ENCODE peak calls at places on chromosome 16, in ten cellular contexts. One of them, this sample, is unnamed.

GRCh38 chr16:25014500-25015147 is 545 bp downstream of the ARHGAP17 start:
- DNase-seq in IMR-90: peak; percentile 48
- DNase-seq in sigmoid colon: peak; percentile 77
- DNase-seq in prostate gland: peak; percentile 33
- DNase-seq in osteoblast: peak; percentile 54
- DNase-seq in A549: peak; percentile 47
- DNase-seq in CD4-positive, alpha-beta T cell: peak; percentile 37
- DNase-seq in HL-60: peak; percentile 23
- DNase-seq in endothelial cell of umbilical vein: peak; percentile 59
- DNase-seq in neuronal stem cell: peak; percentile 46
- DNase-seq in this sample: peak; percentile 76

GRCh38 chr16:10619271-10619849 is 39.0 kb upstream of the EMP2 start:
- DNase-seq in IMR-90: no peak
- DNase-seq in sigmoid colon: peak; percentile 69
- DNase-seq in prostate gland: peak; percentile 21
- DNase-seq in osteoblast: peak; percentile 72
- DNase-seq in A549: no peak
- DNase-seq in CD4-positive, alpha-beta T cell: no peak
- DNase-seq in HL-60: no peak
- DNase-seq in endothelial cell of umbilical vein: no peak
- DNase-seq in neuronal stem cell: no peak
- DNase-seq in this sample: peak; percentile 85

GRCh38 chr16:81593481-81593880 is 148.9 kb downstream of the CMIP start:
- DNase-seq in IMR-90: no peak
- DNase-seq in sigmoid colon: no peak
- DNase-seq in prostate gland: no peak
- DNase-seq in osteoblast: no peak
- DNase-seq in A549: no peak
- DNase-seq in CD4-positive, alpha-beta T cell: no peak
- DNase-seq in HL-60: no peak
- DNase-seq in endothelial cell of umbilical vein: no peak
- DNase-seq in neuronal stem cell: no peak
- DNase-seq in this sample: no peak

GRCh38 chr16:88941051-88941932 is 35.7 kb downstream of the CBFA2T3 start:
- DNase-seq in IMR-90: no peak
- DNase-seq in sigmoid colon: no peak
- DNase-seq in prostate gland: no peak
- DNase-seq in osteoblast: no peak
- DNase-seq in A549: no peak
- DNase-seq in CD4-positive, alpha-beta T cell: no peak
- DNase-seq in HL-60: no peak
- DNase-seq in endothelial cell of umbilical vein: no peak
- DNase-seq in neuronal stem cell: no peak
- DNase-seq in this sample: no peak

GRCh38 chr16:84138824-84139627 is 6.0 kb downstream of the HSDL1 start:
- DNase-seq in IMR-90: peak; percentile 52
- DNase-seq in sigmoid colon: no peak
- DNase-seq in prostate gland: peak; percentile 19
- DNase-seq in osteoblast: no peak
- DNase-seq in A549: no peak
- DNase-seq in CD4-positive, alpha-beta T cell: no peak
- DNase-seq in HL-60: no peak
- DNase-seq in endothelial cell of umbilical vein: no peak
- DNase-seq in neuronal stem cell: no peak
- DNase-seq in this sample: no peak

GRCh38 chr16:50208460-50208931 is 55.4 kb downstream of the TENT4B start:
- DNase-seq in IMR-90: peak; percentile 73
- DNase-seq in sigmoid colon: no peak
- DNase-seq in prostate gland: no peak
- DNase-seq in osteoblast: peak; percentile 19
- DNase-seq in A549: no peak
- DNase-seq in CD4-positive, alpha-beta T cell: no peak
- DNase-seq in HL-60: no peak
- DNase-seq in endothelial cell of umbilical vein: peak; percentile 85
- DNase-seq in neuronal stem cell: no peak
- DNase-seq in this sample: no peak

GRCh38 chr16:81280393-81280792 is 34.4 kb upstream of the GAN start:
- DNase-seq in IMR-90: no peak
- DNase-seq in sigmoid colon: no peak
- DNase-seq in prostate gland: no peak
- DNase-seq in osteoblast: no peak
- DNase-seq in A549: no peak
- DNase-seq in CD4-positive, alpha-beta T cell: no peak
- DNase-seq in HL-60: no peak
- DNase-seq in endothelial cell of umbilical vein: peak; percentile 83
- DNase-seq in neuronal stem cell: no peak
- DNase-seq in this sample: no peak

GRCh38 chr16:82899731-82900454 is 273.1 kb downstream of the CDH13 start:
- DNase-seq in IMR-90: no peak
- DNase-seq in sigmoid colon: no peak
- DNase-seq in prostate gland: no peak
- DNase-seq in osteoblast: no peak
- DNase-seq in A549: no peak
- DNase-seq in CD4-positive, alpha-beta T cell: no peak
- DNase-seq in HL-60: no peak
- DNase-seq in endothelial cell of umbilical vein: no peak
- DNase-seq in neuronal stem cell: no peak
- DNase-seq in this sample: no peak

GRCh38 chr16:62256406-62256805 is 220.2 kb upstream of the CDH8 start:
- DNase-seq in IMR-90: no peak
- DNase-seq in sigmoid colon: no peak
- DNase-seq in prostate gland: no peak
- DNase-seq in osteoblast: no peak
- DNase-seq in A549: peak; percentile 4
- DNase-seq in CD4-positive, alpha-beta T cell: no peak
- DNase-seq in HL-60: no peak
- DNase-seq in endothelial cell of umbilical vein: no peak
- DNase-seq in neuronal stem cell: no peak
- DNase-seq in this sample: no peak

GRCh38 chr16:48282636-48283263 is 35.4 kb upstream of the ABCC11 start:
- DNase-seq in IMR-90: no peak
- DNase-seq in sigmoid colon: no peak
- DNase-seq in prostate gland: no peak
- DNase-seq in osteoblast: no peak
- DNase-seq in A549: no peak
- DNase-seq in CD4-positive, alpha-beta T cell: no peak
- DNase-seq in HL-60: no peak
- DNase-seq in endothelial cell of umbilical vein: no peak
- DNase-seq in neuronal stem cell: no peak
- DNase-seq in this sample: no peak

GRCh38 chr16:11868412-11868980 is 17.2 kb upstream of the RSL1D1 start:
- DNase-seq in IMR-90: no peak
- DNase-seq in sigmoid colon: no peak
- DNase-seq in prostate gland: no peak
- DNase-seq in osteoblast: no peak
- DNase-seq in A549: no peak
- DNase-seq in CD4-positive, alpha-beta T cell: no peak
- DNase-seq in HL-60: no peak
- DNase-seq in endothelial cell of umbilical vein: no peak
- DNase-seq in neuronal stem cell: no peak
- DNase-seq in this sample: no peak

GRCh38 chr16:69936751-69937211 is 14.4 kb upstream of the CLEC18A start:
- DNase-seq in IMR-90: no peak
- DNase-seq in sigmoid colon: no peak
- DNase-seq in prostate gland: no peak
- DNase-seq in osteoblast: peak; percentile 65
- DNase-seq in A549: no peak
- DNase-seq in CD4-positive, alpha-beta T cell: no peak
- DNase-seq in HL-60: no peak
- DNase-seq in endothelial cell of umbilical vein: no peak
- DNase-seq in neuronal stem cell: no peak
- DNase-seq in this sample: no peak

GRCh38 chr16:8864480-8864879 is 4.3 kb downstream of the CARHSP1 start:
- DNase-seq in IMR-90: no peak
- DNase-seq in sigmoid colon: no peak
- DNase-seq in prostate gland: no peak
- DNase-seq in osteoblast: peak; percentile 58
- DNase-seq in A549: no peak
- DNase-seq in CD4-positive, alpha-beta T cell: no peak
- DNase-seq in HL-60: no peak
- DNase-seq in endothelial cell of umbilical vein: no peak
- DNase-seq in neuronal stem cell: no peak
- DNase-seq in this sample: no peak

GRCh38 chr16:87180069-87180468 is 137.1 kb downstream of the C16orf95 start:
- DNase-seq in IMR-90: no peak
- DNase-seq in sigmoid colon: no peak
- DNase-seq in prostate gland: no peak
- DNase-seq in osteoblast: no peak
- DNase-seq in A549: no peak
- DNase-seq in CD4-positive, alpha-beta T cell: no peak
- DNase-seq in HL-60: no peak
- DNase-seq in endothelial cell of umbilical vein: no peak
- DNase-seq in neuronal stem cell: no peak
- DNase-seq in this sample: no peak

GRCh38 chr16:71623597-71623996 is 2.4 kb upstream of the MARVELD3 start:
- DNase-seq in IMR-90: no peak
- DNase-seq in sigmoid colon: no peak
- DNase-seq in prostate gland: no peak
- DNase-seq in osteoblast: no peak
- DNase-seq in A549: no peak
- DNase-seq in CD4-positive, alpha-beta T cell: no peak
- DNase-seq in HL-60: no peak
- DNase-seq in endothelial cell of umbilical vein: no peak
- DNase-seq in neuronal stem cell: no peak
- DNase-seq in this sample: no peak

GRCh38 chr16:64392456-64392855 is 729.4 kb downstream of the CDH11 start:
- DNase-seq in IMR-90: no peak
- DNase-seq in sigmoid colon: no peak
- DNase-seq in prostate gland: no peak
- DNase-seq in osteoblast: no peak
- DNase-seq in A549: no peak
- DNase-seq in CD4-positive, alpha-beta T cell: no peak
- DNase-seq in HL-60: no peak
- DNase-seq in endothelial cell of umbilical vein: no peak
- DNase-seq in neuronal stem cell: no peak
- DNase-seq in this sample: no peak

GRCh38 chr16:84199097-84199496 is 8.1 kb downstream of the ADAD2 start:
- DNase-seq in IMR-90: no peak
- DNase-seq in sigmoid colon: no peak
- DNase-seq in prostate gland: no peak
- DNase-seq in osteoblast: peak; percentile 71
- DNase-seq in A549: no peak
- DNase-seq in CD4-positive, alpha-beta T cell: no peak
- DNase-seq in HL-60: no peak
- DNase-seq in endothelial cell of umbilical vein: no peak
- DNase-seq in neuronal stem cell: no peak
- DNase-seq in this sample: no peak

GRCh38 chr16:29989111-29989858 is 6.1 kb downstream of the HIRIP3 start:
- DNase-seq in IMR-90: no peak
- DNase-seq in sigmoid colon: peak; percentile 35
- DNase-seq in prostate gland: no peak
- DNase-seq in osteoblast: peak; percentile 55
- DNase-seq in A549: no peak
- DNase-seq in CD4-positive, alpha-beta T cell: no peak
- DNase-seq in HL-60: no peak
- DNase-seq in endothelial cell of umbilical vein: no peak
- DNase-seq in neuronal stem cell: no peak
- DNase-seq in this sample: peak; percentile 80

GRCh38 chr16:4935231-4935855 is 1.6 kb downstream of the PPL start:
- DNase-seq in IMR-90: no peak
- DNase-seq in sigmoid colon: peak; percentile 96
- DNase-seq in prostate gland: peak; percentile 91
- DNase-seq in osteoblast: peak; percentile 94
- DNase-seq in A549: no peak
- DNase-seq in CD4-positive, alpha-beta T cell: no peak
- DNase-seq in HL-60: no peak
- DNase-seq in endothelial cell of umbilical vein: no peak
- DNase-seq in neuronal stem cell: no peak
- DNase-seq in this sample: peak; percentile 94
- H3K27ac ChIP-seq in IMR-90: no peak overlapping the region
- H3K27ac ChIP-seq in sigmoid colon: peak overlapping the region; percentile 71
- H3K27ac ChIP-seq in prostate gland: peak overlapping the region; percentile 86
- H3K27ac ChIP-seq in osteoblast: no peak overlapping the region
- H3K27ac ChIP-seq in A549: no peak overlapping the region
- H3K27ac ChIP-seq in CD4-positive, alpha-beta T cell: no peak overlapping the region
- H3K27ac ChIP-seq in HL-60: no peak overlapping the region
- H3K27ac ChIP-seq in endothelial cell of umbilical vein: no peak overlapping the region
- H3K27ac ChIP-seq in neuronal stem cell: no peak overlapping the region
- H3K27ac ChIP-seq in this sample: peak overlapping the region; percentile 81

GRCh38 chr16:2774161-2774891 is 2.8 kb downstream of the ELOB start:
- DNase-seq in IMR-90: no peak
- DNase-seq in sigmoid colon: no peak
- DNase-seq in prostate gland: no peak
- DNase-seq in osteoblast: peak; percentile 82
- DNase-seq in A549: no peak
- DNase-seq in CD4-positive, alpha-beta T cell: no peak
- DNase-seq in HL-60: no peak
- DNase-seq in endothelial cell of umbilical vein: no peak
- DNase-seq in neuronal stem cell: no peak
- DNase-seq in this sample: peak; percentile 51
- H3K27ac ChIP-seq in IMR-90: no peak overlapping the region
- H3K27ac ChIP-seq in sigmoid colon: no peak overlapping the region
- H3K27ac ChIP-seq in prostate gland: no peak overlapping the region
- H3K27ac ChIP-seq in osteoblast: peak overlapping the region; percentile 19
- H3K27ac ChIP-seq in A549: peak overlapping the region; percentile 17
- H3K27ac ChIP-seq in CD4-positive, alpha-beta T cell: no peak overlapping the region
- H3K27ac ChIP-seq in HL-60: no peak overlapping the region
- H3K27ac ChIP-seq in endothelial cell of umbilical vein: no peak overlapping the region
- H3K27ac ChIP-seq in neuronal stem cell: no peak overlapping the region
- H3K27ac ChIP-seq in this sample: no peak overlapping the region

GRCh38 chr16:13113786-13114185 is 212.4 kb downstream of the SHISA9 start:
- DNase-seq in IMR-90: no peak
- DNase-seq in sigmoid colon: no peak
- DNase-seq in prostate gland: no peak
- DNase-seq in osteoblast: no peak
- DNase-seq in A549: no peak
- DNase-seq in CD4-positive, alpha-beta T cell: no peak
- DNase-seq in HL-60: no peak
- DNase-seq in endothelial cell of umbilical vein: no peak
- DNase-seq in neuronal stem cell: no peak
- DNase-seq in this sample: no peak
- H3K27ac ChIP-seq in IMR-90: no peak overlapping the region
- H3K27ac ChIP-seq in sigmoid colon: no peak overlapping the region
- H3K27ac ChIP-seq in prostate gland: no peak overlapping the region
- H3K27ac ChIP-seq in osteoblast: no peak overlapping the region
- H3K27ac ChIP-seq in A549: no peak overlapping the region
- H3K27ac ChIP-seq in CD4-positive, alpha-beta T cell: no peak overlapping the region
- H3K27ac ChIP-seq in HL-60: no peak overlapping the region
- H3K27ac ChIP-seq in endothelial cell of umbilical vein: no peak overlapping the region
- H3K27ac ChIP-seq in neuronal stem cell: peak overlapping the region; percentile 59
- H3K27ac ChIP-seq in this sample: no peak overlapping the region

GRCh38 chr16:74521691-74522090 is 85.2 kb downstream of the GLG1 start:
- DNase-seq in IMR-90: peak; percentile 35
- DNase-seq in sigmoid colon: no peak
- DNase-seq in prostate gland: no peak
- DNase-seq in osteoblast: peak; percentile 62
- DNase-seq in A549: no peak
- DNase-seq in CD4-positive, alpha-beta T cell: no peak
- DNase-seq in HL-60: no peak
- DNase-seq in endothelial cell of umbilical vein: no peak
- DNase-seq in neuronal stem cell: no peak
- DNase-seq in this sample: no peak

DNA sequence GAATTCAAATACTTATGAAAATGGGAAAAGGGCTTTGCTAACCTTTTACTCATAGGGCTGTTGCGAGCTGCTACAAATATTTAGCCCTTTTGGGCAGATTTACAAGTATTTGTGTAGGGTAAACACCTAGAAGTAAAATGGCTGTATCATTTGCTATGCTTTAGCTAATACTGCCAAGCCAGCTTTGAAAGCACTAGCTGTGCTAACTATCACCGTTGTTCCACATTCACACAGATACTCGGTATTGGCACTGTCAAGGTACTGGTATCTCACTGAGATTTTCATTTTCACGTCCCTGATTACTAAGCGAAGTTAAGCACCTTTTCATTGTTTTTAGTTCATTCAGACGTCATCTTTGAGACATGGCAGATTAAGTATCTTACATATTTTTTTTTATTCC is 84.8 kb downstream of the GLG1 start:
- DNase-seq in IMR-90: peak; percentile 16
- DNase-seq in sigmoid colon: no peak
- DNase-seq in prostate gland: no peak
- DNase-seq in osteoblast: no peak
- DNase-seq in A549: no peak
- DNase-seq in CD4-positive, alpha-beta T cell: no peak
- DNase-seq in HL-60: no peak
- DNase-seq in endothelial cell of umbilical vein: no peak
- DNase-seq in neuronal stem cell: no peak
- DNase-seq in this sample: no peak
- H3K27ac ChIP-seq in IMR-90: no peak overlapping the region
- H3K27ac ChIP-seq in sigmoid colon: no peak overlapping the region
- H3K27ac ChIP-seq in prostate gland: no peak overlapping the region
- H3K27ac ChIP-seq in osteoblast: no peak overlapping the region
- H3K27ac ChIP-seq in A549: no peak overlapping the region
- H3K27ac ChIP-seq in CD4-positive, alpha-beta T cell: no peak overlapping the region
- H3K27ac ChIP-seq in HL-60: no peak overlapping the region
- H3K27ac ChIP-seq in endothelial cell of umbilical vein: no peak overlapping the region
- H3K27ac ChIP-seq in neuronal stem cell: no peak overlapping the region
- H3K27ac ChIP-seq in this sample: no peak overlapping the region

This sample was measured in upper lobe of right lung.